ENCODE peak calls at places on chromosomes 12 and 14, in eight cellular contexts. Y, O, E, K, Z, S, X and V are unnamed samples.
A peak's percentile ranks its signal among the peaks of the same experiment; 100 is the strongest.

GRCh38 chr12:108955225-108955835 is 65.5 kb downstream of the SVOP start:
- DNase-seq in Y (no peak), O (no peak), E (peak; percentile 36), K (no peak), Z (peak; percentile 26), S (no peak), X (peak; percentile 67), V (peak; percentile 26)

GRCh38 chr12:52266514-52266913 is 7.9 kb upstream of the KRT86 start:
- DNase-seq in Y (no peak), O (no peak), E (no peak), K (no peak), Z (no peak), S (no peak), X (no peak), V (no peak)

GRCh38 chr14:100901391-100902183 is 1.9 kb downstream of the RTL1 start:
- DNase-seq in Y (no peak), O (no peak), E (no peak), K (peak; percentile 37), Z (no peak), S (no peak), X (no peak), V (no peak)

GRCh38 chr14:50647753-50648152 is 20.4 kb downstream of the SAV1 start:
- DNase-seq in Y (peak; percentile 68), O (no peak), E (peak; percentile 7), K (no peak), Z (no peak), S (no peak), X (no peak), V (no peak)

GRCh38 chr12:27199638-27200300 is 44.3 kb upstream of the STK38L start:
- DNase-seq in Y (no peak), O (no peak), E (no peak), K (no peak), Z (no peak), S (no peak), X (no peak), V (no peak)

GRCh38 chr12:120118710-120119097 is 2.2 kb upstream of the RAB35 start:
- DNase-seq in Y (no peak), O (no peak), E (peak; percentile 67), K (no peak), Z (no peak), S (no peak), X (no peak), V (no peak)

GRCh38 chr12:76313289-76313688 is 34.9 kb downstream of the BBS10 start:
- DNase-seq in Y (no peak), O (peak; percentile 27), E (no peak), K (no peak), Z (no peak), S (no peak), X (no peak), V (no peak)

GRCh38 chr12:47078733-47079364 is 572 bp upstream of the PCED1B start:
- DNase-seq in Y (no peak), O (no peak), E (peak; percentile 39), K (no peak), Z (peak; percentile 49), S (no peak), X (no peak), V (peak; percentile 33)

GRCh38 chr12:88334271-88334670 is 192.2 kb downstream of the TMTC3 start:
- DNase-seq in Y (peak; percentile 30), O (peak; percentile 43), E (no peak), K (no peak), Z (peak; percentile 11), S (no peak), X (no peak), V (peak; percentile 82)

GRCh38 chr14:35965425-35965824 is 139.3 kb downstream of the BRMS1L start:
- DNase-seq in Y (no peak), O (peak; percentile 61), E (no peak), K (no peak), Z (no peak), S (no peak), X (no peak), V (no peak)

GRCh38 chr12:58566599-58566998 is 353.7 kb downstream of the LRIG3 start:
- DNase-seq in Y (peak; percentile 85), O (no peak), E (no peak), K (no peak), Z (no peak), S (no peak), X (no peak), V (peak; percentile 91)

GRCh38 chr12:105992849-105993740 is 145.7 kb downstream of the NUAK1 start:
- DNase-seq in Y (no peak), O (peak; percentile 8), E (no peak), K (no peak), Z (no peak), S (no peak), X (peak; percentile 13), V (peak; percentile 95)

GRCh38 chr14:99889268-99889667 is 96.1 kb downstream of the EML1 start:
- DNase-seq in Y (no peak), O (peak; percentile 53), E (no peak), K (peak; percentile 67), Z (no peak), S (no peak), X (no peak), V (no peak)

GRCh38 chr12:57133013-57133569 is 4.8 kb downstream of the LRP1 start:
- DNase-seq in Y (peak; percentile 46), O (peak; percentile 52), E (no peak), K (no peak), Z (no peak), S (no peak), X (no peak), V (peak; percentile 61)

GRCh38 chr12:57134949-57135348 is 6.7 kb downstream of the LRP1 start:
- DNase-seq in Y (no peak), O (no peak), E (no peak), K (no peak), Z (no peak), S (no peak), X (no peak), V (no peak)

GRCh38 chr12:57131896-57132744 is 3.8 kb downstream of the LRP1 start:
- DNase-seq in Y (no peak), O (peak; percentile 30), E (no peak), K (no peak), Z (no peak), S (no peak), X (no peak), V (no peak)

GRCh38 chr12:57135487-57135886 is 7.2 kb downstream of the LRP1 start:
- DNase-seq in Y (peak; percentile 74), O (peak; percentile 46), E (no peak), K (no peak), Z (peak; percentile 58), S (no peak), X (no peak), V (no peak)

DNA sequence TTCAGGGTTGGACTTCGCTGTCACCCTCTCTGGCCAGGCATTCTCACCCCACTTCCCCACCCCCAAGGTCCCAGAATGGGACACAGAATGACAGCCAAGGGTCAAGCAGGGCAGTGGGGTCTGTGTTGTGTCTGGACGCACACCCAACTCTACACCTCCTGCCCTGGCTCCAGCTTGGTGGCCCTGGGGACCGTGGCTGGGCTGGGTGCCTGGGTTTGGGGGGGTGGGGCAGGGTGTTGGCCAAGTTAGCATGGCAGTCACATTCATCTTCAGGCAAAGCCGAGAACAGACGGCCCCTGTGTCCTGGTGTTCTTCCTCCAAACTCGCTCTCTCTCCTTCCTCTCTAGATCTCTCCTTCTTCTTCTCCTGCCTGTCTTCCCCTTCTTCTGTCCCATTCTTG is 5.6 kb downstream of the LRP1 start:
- DNase-seq in Y (no peak), O (no peak), E (no peak), K (no peak), Z (no peak), S (no peak), X (no peak), V (no peak)
- H3K4me3 ChIP-seq in Y (no peak overlapping the region), O (no peak overlapping the region), E (no peak overlapping the region), K (no peak overlapping the region), Z (no peak overlapping the region), S (no peak overlapping the region), X (no peak overlapping the region), V (no peak overlapping the region)

DNA sequence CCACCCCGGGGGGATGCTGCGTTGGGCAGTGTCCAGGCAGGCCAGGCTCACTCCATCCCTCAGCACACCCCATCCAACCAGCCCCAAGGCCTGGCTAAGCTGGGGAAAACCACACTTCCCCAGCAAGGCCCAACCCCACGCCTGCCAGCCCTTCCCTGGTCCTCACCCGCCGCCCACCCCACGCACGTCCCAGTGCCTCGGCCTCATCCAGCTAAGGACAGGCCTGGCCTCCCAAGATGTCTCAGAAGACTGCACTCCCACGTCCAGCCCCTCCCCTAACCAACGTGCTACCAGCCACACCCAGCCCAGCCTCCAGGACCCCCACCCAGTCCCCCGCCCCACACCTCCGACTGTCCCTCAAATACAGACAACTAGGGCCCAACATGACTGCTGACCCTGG is 9.8 kb downstream of the JAG2 start:
- DNase-seq in Y (no peak), O (no peak), E (no peak), K (no peak), Z (no peak), S (no peak), X (no peak), V (no peak)
- TF ChIP-seq EZH2 in Y (no peak), O (no peak), E (no peak), K (no peak), Z (no peak), S (no peak), X (no peak), V (no peak)

GRCh38 chr12:131799828-131800593 is 28.2 kb upstream of the MMP17 start:
- DNase-seq in Y (no peak), O (no peak), E (no peak), K (no peak), Z (no peak), S (no peak), X (peak; percentile 22), V (no peak)

GRCh38 chr12:131801254-131801866 is 26.8 kb upstream of the MMP17 start:
- DNase-seq in Y (no peak), O (no peak), E (no peak), K (no peak), Z (no peak), S (no peak), X (no peak), V (no peak)

GRCh38 chr12:131797588-131797934 is 30.6 kb upstream of the MMP17 start:
- DNase-seq in Y (no peak), O (no peak), E (no peak), K (no peak), Z (no peak), S (no peak), X (no peak), V (no peak)

GRCh38 chr12:131800594-131801135 is 27.5 kb upstream of the MMP17 start:
- DNase-seq in Y (no peak), O (no peak), E (no peak), K (no peak), Z (no peak), S (no peak), X (no peak), V (no peak)

GRCh38 chr12:131799195-131799594 is 29.0 kb upstream of the MMP17 start:
- DNase-seq in Y (no peak), O (no peak), E (no peak), K (no peak), Z (no peak), S (no peak), X (no peak), V (no peak)
- H3K36me3 ChIP-seq in Y (peaks cover 18% of the 10 kb centered on the region), O (peaks cover 5% of the 10 kb centered on the region), E (peaks cover 9% of the 10 kb centered on the region), K (peaks cover 9% of the 10 kb centered on the region), Z (no peaks in the 10 kb centered on the region), S (no peaks in the 10 kb centered on the region), X (peaks cover 9% of the 10 kb centered on the region), V (peaks cover 9% of the 10 kb centered on the region)

DNA sequence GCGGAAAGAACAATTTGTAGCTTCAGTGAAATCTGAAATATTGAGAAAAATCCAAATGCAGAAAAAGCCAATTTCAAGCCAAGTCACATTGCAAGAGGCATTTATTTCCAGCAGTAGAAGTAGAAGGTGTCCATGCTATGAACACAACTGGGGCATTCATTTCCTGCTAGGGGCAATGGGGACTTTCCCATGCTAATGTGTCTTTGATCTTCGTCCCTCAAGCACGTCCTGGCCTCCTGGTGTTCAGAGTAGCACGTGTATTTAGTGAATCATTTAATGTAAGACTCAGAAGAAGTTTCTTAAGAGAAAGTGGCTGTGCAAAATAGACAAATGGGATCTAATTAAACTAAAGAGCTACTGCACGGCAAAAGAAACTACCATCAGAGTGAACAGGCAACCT is 267.9 kb downstream of the TMEM132C start:
- DNase-seq in Y (no peak), O (no peak), E (no peak), K (no peak), Z (no peak), S (no peak), X (no peak), V (no peak)
- H3K4me3 ChIP-seq in Y (no peak overlapping the region), O (no peak overlapping the region), E (no peak overlapping the region), K (no peak overlapping the region), Z (no peak overlapping the region), S (no peak overlapping the region), X (no peak overlapping the region), V (no peak overlapping the region)